ENCODE peak calls at places on chromosomes 5 and 9, in eight cellular contexts. C is IMR-90, M is anterior cingulate cortex, O is AG08396, Z is iris pigment epithelial cell, P is PC-9, T is DMS 273 treated with DMSO at 0.1 percent for 48 hours, I is heart left ventricle. F is an unnamed sample.

GRCh38 chr5:40679998-40680681 is 425 bp downstream of the PTGER4 start:
- DNase-seq in O (no peak), I (peak), P (no peak), Z (no peak), T (no peak), M (no peak), C (no peak), F (no peak)

GRCh38 chr5:103721183-103721582 is 158.6 kb upstream of the NUDT12 start:
- DNase-seq in I (no peak), C (no peak), P (no peak), T (no peak), Z (no peak), O (no peak), M (no peak), F (no peak)

GRCh38 chr9:111271047-111271446 is 59.0 kb downstream of the OR2K2 start:
- DNase-seq in P (no peak), C (no peak), I (no peak), T (no peak), O (no peak), Z (no peak), M (no peak), F (no peak)

GRCh38 chr9:120711354-120711753 is 2.9 kb downstream of the MEGF9 start:
- DNase-seq in C (no peak), P (no peak), O (no peak), I (no peak), T (no peak), Z (no peak), M (no peak), F (no peak)

GRCh38 chr9:112180387-112180881 is 5.3 kb upstream of the SUSD1 start:
- DNase-seq in C (no peak), M (no peak), P (peak), Z (no peak), O (peak), T (no peak), I (no peak), F (no peak)

GRCh38 chr5:128253224-128253623 is 169.7 kb downstream of the SLC12A2 start:
- DNase-seq in T (no peak), O (no peak), Z (no peak), I (no peak), M (no peak), C (no peak), P (no peak), F (no peak)

GRCh38 chr5:78758169-78758839 is 109.7 kb upstream of the LHFPL2 start:
- DNase-seq in T (no peak), M (no peak), O (no peak), P (peak), I (no peak), C (peak), Z (peak), F (no peak)

GRCh38 chr5:173268750-173269580 is 34.0 kb upstream of the NKX2-5 start:
- DNase-seq in I (peak), Z (no peak), C (no peak), P (no peak), T (no peak), O (no peak), M (no peak), F (no peak)

GRCh38 chr9:1100945-1101344 is 50.8 kb downstream of the DMRT2 start:
- DNase-seq in O (peak), P (no peak), Z (peak), M (peak), T (no peak), I (peak), C (peak), F (no peak)

GRCh38 chr9:73116030-73116429 is 35.6 kb upstream of the ANXA1 start:
- DNase-seq in P (no peak), Z (peak), I (no peak), T (no peak), C (peak), M (no peak), O (peak), F (no peak)

GRCh38 chr5:159961176-159961689 is 45.0 kb downstream of the ADRA1B start:
- DNase-seq in M (no peak), I (no peak), O (no peak), T (no peak), P (no peak), Z (no peak), C (no peak), F (no peak)

GRCh38 chr9:113929634-113930092 is 53.6 kb downstream of the ZNF618 start:
- DNase-seq in P (no peak), Z (peak), I (no peak), O (peak), T (no peak), C (peak), M (no peak), F (peak)

GRCh38 chr5:141121985-141122384 is 367 bp downstream of the PCDHB4 start:
- DNase-seq in P (no peak), M (no peak), O (no peak), T (no peak), C (no peak), I (no peak), Z (no peak), F (no peak)

F was measured in tibial nerve.